ENCODE peak calls at places on chromosomes 1 and 21, in nine cellular contexts. A, Q, M, D, Z, X, T, I and R are unnamed samples.

GRCh38 chr1:61012365-61012764 is 70.0 kb upstream of the NFIA start:
- DNase-seq in T (no peak), D (no peak), Z (no peak), X (no peak), I (no peak), M (no peak), A (no peak), Q (no peak), R (no peak)

GRCh38 chr1:66333463-66334232 is 200.3 kb upstream of the SGIP1 start:
- DNase-seq in Z (no peak), A (peak), Q (no peak), D (no peak), I (no peak), X (no peak), M (no peak), T (no peak), R (peak)

GRCh38 chr1:88742546-88742945 is 58.5 kb downstream of the PKN2 start:
- DNase-seq in Z (no peak), X (no peak), D (no peak), T (no peak), I (no peak), A (no peak), Q (no peak), M (no peak), R (no peak)

GRCh38 chr21:44539991-44540666 is at the start of gene KRTAP10-1:
- DNase-seq in D (no peak), M (no peak), T (no peak), X (peak), Q (no peak), I (no peak), A (peak), Z (no peak), R (no peak)

GRCh38 chr1:39262802-39263201 is 58.3 kb downstream of the MACF1 start:
- DNase-seq in I (no peak), D (no peak), A (no peak), X (no peak), Z (no peak), M (no peak), T (no peak), Q (no peak), R (no peak)

GRCh38 chr1:230169454-230170152 is 102.6 kb downstream of the GALNT2 start:
- DNase-seq in D (no peak), A (peak), Z (no peak), Q (no peak), I (no peak), M (no peak), T (no peak), X (no peak), R (no peak)

GRCh38 chr1:10788592-10789006 is 7.8 kb downstream of the CASZ1 start:
- DNase-seq in D (no peak), M (peak), T (no peak), Q (no peak), I (no peak), X (no peak), Z (no peak), A (no peak), R (no peak)

GRCh38 chr1:37951041-37951782 is 4.4 kb upstream of the INPP5B start:
- DNase-seq in D (no peak), M (no peak), Q (no peak), I (no peak), X (no peak), T (no peak), A (no peak), Z (no peak), R (peak)

GRCh38 chr1:51671527-51672325 is 54.8 kb downstream of the OSBPL9 start:
- DNase-seq in X (no peak), M (peak), I (peak), A (no peak), D (no peak), Q (no peak), Z (no peak), T (no peak), R (no peak)

GRCh38 chr1:198649598-198650338 is 10.9 kb downstream of the PTPRC start:
- DNase-seq in M (no peak), X (no peak), I (no peak), Z (no peak), T (no peak), D (no peak), Q (no peak), A (no peak), R (no peak)

GRCh38 chr1:24298606-24299005 is 20.6 kb upstream of the GRHL3 start:
- DNase-seq in D (no peak), Z (no peak), A (no peak), T (no peak), X (no peak), I (no peak), M (no peak), Q (no peak), R (no peak)

GRCh38 chr1:214989341-214989740 is 93.2 kb upstream of the KCNK2 start:
- DNase-seq in I (peak), Q (no peak), A (no peak), D (no peak), M (no peak), Z (no peak), X (no peak), T (no peak), R (no peak)

GRCh38 chr1:10644307-10645128 is 151.9 kb downstream of the CASZ1 start:
- DNase-seq in X (no peak), A (no peak), M (no peak), I (no peak), T (no peak), D (no peak), Q (no peak), Z (no peak), R (no peak)

GRCh38 chr1:18347559-18347958 is 133.2 kb upstream of the KLHDC7A start:
- DNase-seq in T (no peak), A (no peak), Q (no peak), Z (no peak), I (no peak), M (no peak), X (no peak), D (no peak), R (no peak)